ENCODE peak calls at places on chromosomes 12 and 14, in four cellular contexts. I, L, B and D are unnamed samples.

GRCh38 chr14:31024577-31025334 is 693 bp upstream of the AP4S1 start:
- DNase-seq in I (no peak), L (no peak), B (peak), D (no peak)

GRCh38 chr12:100733817-100734593 is 60.6 kb upstream of the ANO4 start:
- DNase-seq in L (no peak), I (no peak), B (peak), D (no peak)

GRCh38 chr12:115623764-115624334 is 653.6 kb downstream of the MED13L start:
- DNase-seq in L (no peak), I (no peak), B (no peak), D (no peak)

GRCh38 chr14:65230287-65230728 is 128.0 kb upstream of the MAX start:
- DNase-seq in B (no peak), L (no peak), I (no peak), D (no peak)

GRCh38 chr14:23357261-23357660 is 4.6 kb upstream of the SLC22A17 start:
- DNase-seq in L (no peak), I (no peak), B (no peak), D (no peak)

GRCh38 chr12:111462134-111462821 is 56.6 kb downstream of the SH2B3 start:
- DNase-seq in L (no peak), I (no peak), B (peak), D (no peak)

GRCh38 chr12:49014547-49014946 is 4.0 kb downstream of the PRKAG1 start:
- DNase-seq in I (no peak), B (peak), L (no peak), D (no peak)

GRCh38 chr12:27486986-27487385 is 37.0 kb upstream of the PPFIBP1 start:
- DNase-seq in B (no peak), L (no peak), I (no peak), D (no peak)

GRCh38 chr14:68471029-68471963 is 321.6 kb downstream of the ZFP36L1 start:
- DNase-seq in B (no peak), I (no peak), L (no peak), D (no peak)

GRCh38 chr12:18084080-18084479 is 5.9 kb downstream of the RERGL start:
- DNase-seq in B (no peak), L (no peak), I (no peak), D (no peak)

GRCh38 chr12:42625611-42626010 is 36.1 kb upstream of the PRICKLE1 start:
- DNase-seq in L (no peak), B (no peak), I (no peak), D (no peak)